ENCODE peak calls at places on chromosomes 16 and 17, in seven cellular contexts. Y is heart right ventricle, Z is thoracic aorta, X is fibroblast of lung, S is left ventricle myocardium inferior, K is OCI-LY7, I is ovary. B is an unnamed sample. For H3K9me3, the result is how much of the 10 kb centered on the place peaks cover.

GRCh38 chr17:1122681-1123396 is 56.9 kb downstream of the ABR start:
- DNase-seq in S (peak), X (peak), I (peak), K (peak), Y (peak), Z (no peak), B (peak)

GRCh38 chr16:901149-901548 is 69.6 kb downstream of the LMF1 start:
- DNase-seq in Z (no peak), I (no peak), Y (no peak), K (no peak), S (no peak), X (no peak), B (no peak)

GRCh38 chr16:75471723-75472634 is 7.5 kb upstream of the TMEM170A start:
- DNase-seq in Y (peak), I (peak), S (no peak), X (peak), K (peak), Z (no peak), B (peak)

GRCh38 chr17:56029980-56030624 is 123.2 kb upstream of the ANKFN1 start:
- DNase-seq in I (no peak), Z (no peak), S (no peak), Y (no peak), X (no peak), K (no peak), B (no peak)

GRCh38 chr17:31558748-31559646 is 167.5 kb downstream of the RAB11FIP4 start:
- DNase-seq in S (peak), X (peak), K (peak), I (peak), Y (peak), Z (no peak), B (peak)

GRCh38 chr17:29677139-29677834 is 54.6 kb upstream of the CORO6 start:
- DNase-seq in S (peak), K (no peak), Z (no peak), I (no peak), Y (peak), X (no peak), B (no peak)

GRCh38 chr17:80254396-80255241 is 6.0 kb upstream of the RNF213 start:
- DNase-seq in I (no peak), S (no peak), Z (peak), Y (no peak), X (peak), K (peak), B (no peak)

GRCh38 chr17:72219824-72220473 is 99.1 kb downstream of the SOX9 start:
- DNase-seq in S (no peak), Z (no peak), K (no peak), Y (no peak), X (no peak), I (no peak), B (no peak)

GRCh38 chr17:16976686-16977550 is 5.0 kb upstream of the TNFRSF13B start:
- DNase-seq in Y (no peak), I (no peak), Z (no peak), X (no peak), S (no peak), K (no peak), B (no peak)

GRCh38 chr16:3317315-3317999 is 12.2 kb downstream of the ZNF75A start:
- DNase-seq in S (no peak), Y (no peak), Z (no peak), X (peak), I (no peak), K (no peak), B (no peak)
- H3K9me3 ChIP-seq in S (half or more), Y (half or more), Z (half or more), X (under half), I (under half), K (under half), B (under half)

DNA sequence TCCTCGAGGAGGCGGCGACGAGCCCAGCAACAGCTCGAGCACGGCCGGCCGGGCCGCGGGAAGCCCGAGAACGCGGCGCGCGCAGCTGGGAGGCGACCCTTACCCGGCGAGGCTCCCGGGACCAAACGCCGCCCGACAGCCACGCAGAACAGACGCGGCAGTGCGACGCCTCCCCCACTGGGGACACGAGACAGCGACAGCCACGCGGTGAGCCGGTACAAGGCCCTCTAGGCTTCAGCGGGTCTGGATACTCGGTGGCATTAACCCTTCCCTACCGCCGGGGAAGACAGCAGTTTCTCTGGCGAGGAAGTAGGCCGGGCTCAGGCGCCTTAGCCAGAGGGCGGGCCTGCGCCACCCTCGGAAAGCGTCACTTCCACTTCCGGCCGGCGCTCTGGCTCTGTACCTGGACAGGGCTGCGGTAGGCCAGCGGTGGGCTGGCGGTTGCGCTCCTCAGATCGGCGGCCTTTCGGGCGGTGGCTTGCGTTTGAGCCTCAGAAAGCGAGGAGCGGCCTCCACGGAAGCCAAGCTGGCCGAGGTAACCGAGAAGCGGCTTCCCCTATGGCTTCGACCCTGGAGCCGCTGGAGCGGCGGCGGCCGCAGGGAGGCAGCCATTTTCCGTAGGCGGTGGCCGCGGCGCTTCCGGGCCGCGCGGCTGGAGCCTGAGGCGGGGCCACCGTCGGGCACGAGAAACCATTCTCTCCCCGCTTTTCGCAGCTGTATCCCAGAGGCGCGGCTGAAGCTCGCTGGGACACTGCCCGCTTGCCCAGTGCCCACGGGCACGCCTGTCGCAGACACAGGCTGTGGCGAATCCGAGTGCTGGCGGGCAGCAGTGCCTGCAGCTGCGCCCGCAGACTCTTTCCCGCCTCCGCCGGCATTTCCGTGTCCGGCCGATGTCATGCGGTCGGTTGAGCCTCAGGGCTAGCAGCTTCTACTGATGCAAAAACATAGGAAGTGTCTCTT is at the start of the genes TIGD7 and ZNF75A:
- DNase-seq in S (peak), I (peak), Z (peak), K (no peak), Y (peak), X (peak), B (peak)
- H3K9me3 ChIP-seq in S (half or more), I (under half), Z (half or more), K (under half), Y (half or more), X (under half), B (under half)

GRCh38 chr17:21686165-21687015 is 5.9 kb upstream of the KCNJ18 start:
- DNase-seq in I (no peak), Z (no peak), Y (no peak), K (no peak), S (no peak), X (peak), B (peak)

GRCh38 chr17:21688293-21688949 is 3.9 kb upstream of the KCNJ18 start:
- DNase-seq in Y (no peak), K (no peak), I (no peak), Z (no peak), S (no peak), X (no peak), B (no peak)

GRCh38 chr17:21689604-21690003 is 2.7 kb upstream of the KCNJ18 start:
- DNase-seq in S (no peak), Z (peak), Y (no peak), I (peak), X (peak), K (no peak), B (peak)

GRCh38 chr17:21687136-21687953 is 5.0 kb upstream of the KCNJ18 start:
- DNase-seq in S (no peak), I (no peak), X (no peak), K (no peak), Y (no peak), Z (no peak), B (peak)
- H3K9me3 ChIP-seq in S (under half), I (under half), X (under half), K (under half), Y (under half), Z (under half), B (under half)

DNA sequence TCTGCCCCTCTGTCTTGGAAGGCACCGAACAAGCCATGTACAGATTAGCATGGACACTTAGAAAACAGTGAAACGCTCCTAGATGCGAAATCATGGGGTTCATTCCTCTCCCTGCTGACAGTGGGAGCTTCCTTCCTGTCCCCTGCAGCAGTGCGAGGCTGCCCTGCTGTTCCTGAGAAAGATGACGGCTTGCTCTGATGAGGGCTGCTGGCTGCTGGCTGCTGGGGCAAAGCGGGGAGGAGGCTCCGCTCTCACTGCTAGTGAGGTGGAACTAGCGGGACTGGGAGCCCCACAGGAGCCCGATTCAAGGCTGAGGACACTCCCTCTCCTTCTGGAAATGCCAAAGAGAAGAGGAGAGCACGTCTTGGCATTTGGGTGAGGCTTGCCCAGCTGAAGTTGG is 25.9 kb upstream of the CACNG4 start:
- DNase-seq in X (no peak), I (no peak), S (no peak), K (no peak), Z (no peak), Y (no peak), B (no peak)
- H3K9me3 ChIP-seq in X (under half), I (under half), S (under half), K (under half), Z (under half), Y (under half), B (under half)